ENCODE peak calls at places on chromosomes 11 and 22, in nine cellular contexts. N is MCF 10A, T is H9, Q is H4, S is HFFc6, M is GM06990, Y is epithelial cell of prostate, J is NT2/D1, H is Ammon's horn. P is an unnamed sample.

GRCh38 chr22:21642584-21643448 is 714 bp downstream of the SDF2L1 start:
- DNase-seq in J (no peak), Y (no peak), S (peak), T (peak), Q (no peak), M (peak), H (no peak), N (peak), P (peak)

GRCh38 chr22:49763138-49763537 is 64.5 kb downstream of the BRD1 start:
- DNase-seq in J (no peak), M (no peak), Q (no peak), T (no peak), S (no peak), H (no peak), Y (no peak), N (no peak), P (peak)

GRCh38 chr11:112363527-112363926 is 102.9 kb upstream of the PLET1 start:
- DNase-seq in T (no peak), H (no peak), N (peak), M (no peak), J (no peak), S (peak), Y (no peak), Q (no peak), P (no peak)

GRCh38 chr11:79336740-79337517 is 103.9 kb downstream of the TENM4 start:
- DNase-seq in H (no peak), S (no peak), N (no peak), Y (no peak), J (no peak), Q (no peak), M (no peak), T (no peak), P (no peak)

GRCh38 chr11:34341096-34341495 is 16.7 kb downstream of the ABTB2 start:
- DNase-seq in T (no peak), H (no peak), M (no peak), J (no peak), Q (no peak), Y (no peak), S (no peak), N (no peak), P (no peak)

GRCh38 chr22:22171357-22172218 is 73.0 kb upstream of the VPREB1 start:
- DNase-seq in Y (no peak), J (no peak), M (peak), Q (no peak), S (no peak), N (peak), T (peak), H (no peak), P (no peak)

GRCh38 chr11:96306933-96307747 is 35.9 kb downstream of the MAML2 start:
- DNase-seq in M (no peak), T (no peak), S (peak), J (no peak), Y (peak), Q (peak), N (peak), H (peak), P (no peak)

GRCh38 chr11:12674936-12675696 is 895 bp downstream of the TEAD1 start:
- DNase-seq in S (no peak), M (no peak), Y (no peak), Q (no peak), H (peak), J (no peak), N (peak), T (no peak), P (no peak)

GRCh38 chr11:67483901-67484665 is 1.3 kb downstream of the AIP start:
- DNase-seq in T (no peak), Y (no peak), M (peak), H (no peak), Q (no peak), N (no peak), S (no peak), J (no peak), P (peak)

GRCh38 chr11:96361778-96362177 is 18.8 kb upstream of the MAML2 start:
- DNase-seq in J (no peak), T (no peak), M (no peak), Y (no peak), S (no peak), Q (no peak), H (no peak), N (no peak), P (no peak)

GRCh38 chr11:78094250-78094649 is 14.6 kb upstream of the NDUFC2 start:
- DNase-seq in Q (no peak), J (no peak), Y (no peak), S (no peak), T (no peak), M (no peak), N (no peak), H (no peak), P (no peak)

GRCh38 chr22:27348634-27349033 is 452.9 kb downstream of the MN1 start:
- DNase-seq in J (no peak), H (no peak), Q (no peak), S (peak), Y (no peak), M (no peak), T (no peak), N (peak), P (no peak)

GRCh38 chr11:98589975-98590374 is 430.8 kb upstream of the CNTN5 start:
- DNase-seq in J (no peak), H (no peak), S (no peak), Q (no peak), N (no peak), M (no peak), Y (no peak), T (no peak), P (no peak)

GRCh38 chr11:120539681-120540369 is 28.3 kb downstream of the GRIK4 start:
- DNase-seq in T (no peak), N (peak), S (peak), Q (peak), Y (peak), J (no peak), M (no peak), H (no peak), P (no peak)

GRCh38 chr22:27686534-27686933 is 115.0 kb downstream of the MN1 start:
- DNase-seq in N (peak), M (no peak), Q (peak), S (peak), T (no peak), J (no peak), H (peak), Y (no peak), P (no peak)

GRCh38 chr22:47052236-47053012 is 290.0 kb downstream of the TBC1D22A start:
- DNase-seq in Q (no peak), Y (no peak), T (no peak), H (no peak), N (no peak), J (no peak), S (no peak), M (no peak), P (no peak)

GRCh38 chr22:22103078-22103593 is 120.5 kb upstream of the TOP3B start:
- DNase-seq in Y (no peak), H (no peak), M (no peak), T (peak), S (peak), J (no peak), Q (no peak), N (peak), P (no peak)

GRCh38 chr11:70526116-70527045 is 128.1 kb downstream of the CTTN start:
- DNase-seq in H (no peak), T (no peak), S (no peak), M (no peak), Q (no peak), N (no peak), J (no peak), Y (no peak), P (no peak)

GRCh38 chr11:33735426-33736147 is 636 bp downstream of the CD59 start:
- DNase-seq in N (peak), T (no peak), Y (no peak), M (peak), S (no peak), Q (peak), H (no peak), J (no peak), P (peak)

GRCh38 chr22:43867839-43868652 is 5.7 kb upstream of the SULT4A1 start:
- DNase-seq in Q (peak), N (peak), Y (no peak), J (peak), H (peak), M (no peak), T (peak), S (peak), P (peak)

GRCh38 chr11:62461740-62462522 is 43.1 kb downstream of the SCGB1A1 start:
- DNase-seq in N (peak), Q (peak), S (peak), M (no peak), J (no peak), H (no peak), Y (no peak), T (no peak), P (peak)

GRCh38 chr22:41857160-41857859 is 24.4 kb downstream of the SREBF2 start:
- DNase-seq in J (peak), M (peak), Q (peak), Y (peak), H (no peak), S (peak), N (peak), T (peak), P (peak)

GRCh38 chr11:10181811-10182210 is 112.2 kb downstream of the SBF2 start:
- DNase-seq in H (no peak), Y (no peak), S (peak), J (no peak), T (no peak), Q (peak), M (no peak), N (peak), P (no peak)

GRCh38 chr11:70590356-70590991 is 192.1 kb downstream of the CTTN start:
- DNase-seq in H (no peak), T (no peak), Y (no peak), M (no peak), S (no peak), J (no peak), N (no peak), Q (no peak), P (no peak)

GRCh38 chr11:37972691-37973090 is 1374.7 kb upstream of the RAG2 start:
- DNase-seq in J (no peak), T (no peak), Q (no peak), S (no peak), N (no peak), Y (no peak), H (no peak), M (no peak), P (no peak)

GRCh38 chr22:26837784-26838520 is 180.6 kb downstream of the MIAT start:
- DNase-seq in Q (no peak), Y (no peak), J (no peak), H (no peak), M (no peak), T (no peak), N (no peak), S (no peak), P (no peak)

GRCh38 chr11:43880640-43881159 is at the start of gene ALKBH3:
- DNase-seq in M (peak), T (peak), H (peak), Q (peak), S (peak), N (peak), J (peak), Y (peak), P (peak)

GRCh38 chr11:121241300-121242176 is 51.0 kb upstream of the SC5D start:
- DNase-seq in J (no peak), Q (no peak), N (no peak), T (peak), S (no peak), Y (no peak), H (no peak), M (no peak), P (no peak)